ENCODE peak calls at places on chromosomes 5 and 9, in four cellular contexts. P is GM13977, A is cardiac muscle cell, F is astrocyte of the cerebellum. H is an unnamed sample.

GRCh38 chr9:95264954-95265615 is 52.4 kb downstream of the FANCC start:
- DNase-seq in F (peak), A (peak), P (no peak), H (no peak)

GRCh38 chr5:94941113-94941765 is 322.8 kb downstream of the SLF1 start:
- DNase-seq in F (no peak), P (no peak), A (no peak), H (no peak)

GRCh38 chr5:177129206-177129605 is 4.4 kb upstream of the NSD1 start:
- DNase-seq in F (no peak), P (no peak), A (no peak), H (no peak)

GRCh38 chr5:173477320-173478055 is 139.0 kb downstream of the BOD1 start:
- DNase-seq in F (peak), A (peak), P (no peak), H (no peak)

GRCh38 chr9:77521091-77521490 is 127.0 kb downstream of the GNA14 start:
- DNase-seq in P (no peak), F (no peak), A (peak), H (no peak)

GRCh38 chr5:34918025-34918424 is 2.5 kb downstream of the BRIX1 start:
- DNase-seq in F (no peak), P (no peak), A (no peak), H (no peak)

GRCh38 chr9:108727580-108728056 is 128.2 kb downstream of the ACTL7B start:
- DNase-seq in A (peak), F (no peak), P (no peak), H (no peak)

GRCh38 chr5:178236685-178237084 is 4.1 kb upstream of the PHYKPL start:
- DNase-seq in A (no peak), P (no peak), F (no peak), H (peak)

GRCh38 chr9:14238518-14238917 is 75.4 kb downstream of the NFIB start:
- DNase-seq in A (peak), P (no peak), F (peak), H (no peak)

GRCh38 chr5:115831163-115831768 is 10.1 kb downstream of the ATG12 start:
- DNase-seq in F (no peak), A (peak), P (peak), H (no peak)

GRCh38 chr9:116142706-116143492 is 10.7 kb upstream of the PAPPA start:
- DNase-seq in A (no peak), P (no peak), F (no peak), H (no peak)

GRCh38 chr9:132864277-132864676 is 13.8 kb downstream of the AK8 start:
- DNase-seq in P (no peak), F (no peak), A (no peak), H (no peak)

GRCh38 chr5:9523090-9523813 is 22.6 kb downstream of the SEMA5A start:
- DNase-seq in A (no peak), F (no peak), P (no peak), H (no peak)

GRCh38 chr9:4937436-4937835 is 47.6 kb upstream of the JAK2 start:
- DNase-seq in F (no peak), P (no peak), A (no peak), H (no peak)

GRCh38 chr5:150578781-150579461 is 61.5 kb upstream of the SYNPO start:
- DNase-seq in P (no peak), F (no peak), A (no peak), H (no peak)

GRCh38 chr5:118675247-118675646 is 313.1 kb downstream of the DTWD2 start:
- DNase-seq in A (no peak), P (no peak), F (no peak), H (no peak)

GRCh38 chr5:158736134-158736533 is 363.6 kb downstream of the EBF1 start:
- DNase-seq in F (no peak), P (no peak), A (no peak), H (no peak)

GRCh38 chr5:176819476-176819875 is 9.1 kb downstream of the UNC5A start:
- DNase-seq in A (no peak), F (no peak), P (no peak), H (no peak)

DNA sequence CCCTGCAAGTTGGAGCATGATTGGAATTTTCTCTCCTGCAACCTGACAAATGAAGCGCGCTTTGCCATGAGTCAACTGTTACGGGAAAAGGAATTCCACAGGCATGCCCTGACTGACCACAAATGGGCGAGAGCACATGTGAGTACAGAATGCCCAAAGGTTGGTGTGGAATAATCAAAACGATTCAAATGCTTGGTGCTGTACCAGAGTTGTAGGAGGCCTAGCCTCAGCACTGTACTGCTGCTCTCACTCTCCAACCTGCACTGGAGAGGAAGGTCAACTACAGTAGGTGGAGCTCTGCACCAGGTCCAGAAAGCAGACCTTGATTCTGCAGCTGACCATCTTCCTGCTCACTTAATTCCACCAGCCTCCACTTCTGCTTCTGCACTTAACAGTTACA is 406.9 kb upstream of the ACTBL2 start:
- DNase-seq in A (peak), P (no peak), F (peak), H (peak)
- TF ChIP-seq CTCF in A (peak), P (no peak), F (peak), H (no peak)

GRCh38 chr5:170622933-170623332 is 119.1 kb downstream of the KCNIP1 start:
- DNase-seq in F (no peak), P (no peak), A (no peak), H (no peak)

GRCh38 chr5:170627271-170627670 is 123.5 kb downstream of the KCNIP1 start:
- DNase-seq in A (no peak), F (no peak), P (no peak), H (no peak)

GRCh38 chr5:170625221-170626165 is 121.7 kb downstream of the KCNIP1 start:
- DNase-seq in A (no peak), F (no peak), P (no peak), H (no peak)

GRCh38 chr5:170626507-170627150 is 122.8 kb downstream of the KCNIP1 start:
- DNase-seq in P (no peak), F (no peak), A (no peak), H (no peak)

DNA sequence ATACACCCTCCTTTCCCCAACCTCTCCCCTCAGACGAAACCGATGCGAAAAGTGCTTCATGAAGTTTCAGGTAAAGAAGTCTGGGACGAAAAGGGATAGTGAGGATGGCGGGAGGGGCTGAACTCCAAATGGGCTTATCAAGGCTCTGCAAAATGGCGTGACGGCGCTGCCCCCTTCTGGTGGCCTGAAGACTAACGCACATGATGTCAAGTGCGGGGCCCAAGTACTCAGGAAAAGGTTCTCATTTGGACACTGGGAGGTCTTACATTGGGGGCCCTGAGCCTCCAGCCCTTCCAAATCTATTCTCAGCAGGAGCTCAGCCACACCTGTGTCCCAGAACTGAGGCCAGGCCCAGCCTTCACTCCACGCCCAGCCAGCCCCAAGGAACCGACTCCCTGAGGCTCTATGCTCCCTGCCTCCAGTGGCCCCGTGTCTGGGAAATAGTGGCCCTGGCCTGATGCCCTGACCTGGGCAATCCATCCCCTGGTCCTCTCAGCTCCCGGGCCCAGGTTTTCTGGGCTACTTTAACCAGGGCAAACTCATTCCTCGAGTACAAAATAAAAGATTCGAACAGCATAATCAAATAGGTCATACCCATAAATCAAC is 119.9 kb downstream of the KCNIP1 start:
- DNase-seq in F (peak), A (peak), P (peak), H (peak)
- TF ChIP-seq CTCF in F (peak), A (peak), P (peak), H (peak)

GRCh38 chr5:40962207-40962955 is 53.1 kb downstream of the C7 start:
- DNase-seq in P (no peak), A (no peak), F (no peak), H (no peak)
- TF ChIP-seq CTCF in P (no peak), A (no peak), F (no peak), H (no peak)

GRCh38 chr5:56206126-56206525 is 27.0 kb downstream of the ANKRD55 start:
- DNase-seq in F (no peak), P (no peak), A (peak), H (no peak)

GRCh38 chr5:56202483-56202882 is 30.6 kb downstream of the ANKRD55 start:
- DNase-seq in A (peak), P (no peak), F (no peak), H (no peak)

DNA sequence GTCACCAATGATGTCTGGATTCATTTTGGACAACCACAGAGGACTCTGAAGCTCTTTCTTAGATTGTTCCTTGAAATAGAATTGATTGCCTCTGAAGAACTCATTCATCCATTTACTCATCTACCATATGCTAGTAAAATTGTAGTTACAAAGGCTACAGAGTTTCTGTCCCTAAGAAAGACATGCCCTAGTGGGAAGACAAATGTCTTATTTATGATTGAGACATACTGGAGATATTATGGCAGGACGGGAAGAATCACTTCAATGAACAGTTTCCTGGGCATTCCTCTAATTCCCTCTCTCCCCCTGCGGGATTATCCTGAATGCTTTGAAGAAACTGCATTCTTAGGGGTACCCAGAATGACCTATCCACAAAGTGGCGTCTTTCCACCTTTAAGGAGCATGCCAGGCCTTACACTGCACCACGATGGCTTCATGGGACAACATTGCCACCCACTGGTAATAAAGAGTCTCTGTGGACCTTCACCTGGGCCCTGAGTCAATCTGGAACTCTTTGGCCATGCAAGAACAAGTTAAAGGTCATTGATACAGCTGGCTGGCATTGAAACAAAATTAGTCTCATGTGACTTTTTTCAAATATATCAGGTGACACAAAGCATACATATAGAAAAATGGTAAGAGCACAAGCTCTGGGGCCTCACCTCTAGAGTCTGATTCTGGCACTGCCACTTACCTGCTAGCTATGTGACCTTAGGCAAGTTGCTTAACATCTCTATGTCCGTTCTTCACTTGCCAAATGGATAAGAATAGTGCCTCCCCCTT is 32.1 kb downstream of the ANKRD55 start:
- DNase-seq in A (peak), P (peak), F (peak), H (peak)
- TF ChIP-seq CTCF in A (peak), P (peak), F (peak), H (peak)

GRCh38 chr5:83133797-83134196 is 56.5 kb downstream of the XRCC4 start:
- DNase-seq in A (no peak), P (no peak), F (no peak), H (no peak)
- TF ChIP-seq CTCF in A (no peak), P (no peak), F (no peak), H (no peak)

H was measured in breast epithelium.